ENCODE peak calls at places on chromosomes 6 and 20, in seven cellular contexts. One of them, this sample, is unnamed.
A peak's percentile ranks its signal among the peaks of the same experiment; 100 is the strongest.

GRCh38 chr6:70166088-70166958 is 136.6 kb downstream of the COL9A1 start:
- DNase-seq in H1: peak; percentile 17
- DNase-seq in HepG2: peak; percentile 8
- DNase-seq in K562: peak; percentile 59
- DNase-seq in GM12878: no peak
- DNase-seq in GM12891: no peak
- DNase-seq in SK-N-SH: no peak
- DNase-seq in this sample: peak; percentile 4

GRCh38 chr6:134925800-134926199 is 24.1 kb downstream of the ALDH8A1 start:
- DNase-seq in H1: no peak
- DNase-seq in HepG2: no peak
- DNase-seq in K562: no peak
- DNase-seq in GM12878: no peak
- DNase-seq in GM12891: no peak
- DNase-seq in SK-N-SH: no peak
- DNase-seq in this sample: no peak

GRCh38 chr6:67160820-67161219 is 1453.8 kb upstream of the EYS start:
- DNase-seq in H1: no peak
- DNase-seq in HepG2: no peak
- DNase-seq in K562: no peak
- DNase-seq in GM12878: no peak
- DNase-seq in GM12891: no peak
- DNase-seq in SK-N-SH: no peak
- DNase-seq in this sample: no peak

GRCh38 chr20:17856024-17856564 is 112.5 kb downstream of the SNX5 start:
- DNase-seq in H1: no peak
- DNase-seq in HepG2: peak; percentile 100
- DNase-seq in K562: no peak
- DNase-seq in GM12878: peak; percentile 86
- DNase-seq in GM12891: peak; percentile 52
- DNase-seq in SK-N-SH: no peak
- DNase-seq in this sample: peak; percentile 60

GRCh38 chr20:31602779-31603441 is 2.2 kb upstream of the ID1 start:
- DNase-seq in H1: no peak
- DNase-seq in HepG2: peak; percentile 66
- DNase-seq in K562: no peak
- DNase-seq in GM12878: peak; percentile 51
- DNase-seq in GM12891: no peak
- DNase-seq in SK-N-SH: no peak
- DNase-seq in this sample: no peak

GRCh38 chr6:107622269-107622668 is 132.4 kb downstream of the SOBP start:
- DNase-seq in H1: no peak
- DNase-seq in HepG2: no peak
- DNase-seq in K562: no peak
- DNase-seq in GM12878: no peak
- DNase-seq in GM12891: no peak
- DNase-seq in SK-N-SH: no peak
- DNase-seq in this sample: no peak

GRCh38 chr6:87641065-87641692 is 51.2 kb downstream of the ORC3 start:
- DNase-seq in H1: no peak
- DNase-seq in HepG2: peak; percentile 3
- DNase-seq in K562: no peak
- DNase-seq in GM12878: no peak
- DNase-seq in GM12891: no peak
- DNase-seq in SK-N-SH: no peak
- DNase-seq in this sample: no peak

GRCh38 chr6:146189131-146189530 is 160.3 kb downstream of the GRM1 start:
- DNase-seq in H1: no peak
- DNase-seq in HepG2: no peak
- DNase-seq in K562: no peak
- DNase-seq in GM12878: no peak
- DNase-seq in GM12891: no peak
- DNase-seq in SK-N-SH: no peak
- DNase-seq in this sample: no peak

GRCh38 chr6:35190306-35190705 is 23.4 kb upstream of the SCUBE3 start:
- DNase-seq in H1: no peak
- DNase-seq in HepG2: no peak
- DNase-seq in K562: no peak
- DNase-seq in GM12878: no peak
- DNase-seq in GM12891: no peak
- DNase-seq in SK-N-SH: no peak
- DNase-seq in this sample: no peak

GRCh38 chr20:4375881-4376280 is 345.8 kb upstream of the PRND start:
- DNase-seq in H1: no peak
- DNase-seq in HepG2: no peak
- DNase-seq in K562: no peak
- DNase-seq in GM12878: no peak
- DNase-seq in GM12891: no peak
- DNase-seq in SK-N-SH: no peak
- DNase-seq in this sample: no peak

GRCh38 chr6:4374231-4374630 is 238.9 kb upstream of the ECI2 start:
- DNase-seq in H1: no peak
- DNase-seq in HepG2: no peak
- DNase-seq in K562: no peak
- DNase-seq in GM12878: no peak
- DNase-seq in GM12891: no peak
- DNase-seq in SK-N-SH: no peak
- DNase-seq in this sample: no peak

GRCh38 chr6:35084041-35084491 is 57.1 kb downstream of the TCP11 start:
- DNase-seq in H1: no peak
- DNase-seq in HepG2: no peak
- DNase-seq in K562: no peak
- DNase-seq in GM12878: no peak
- DNase-seq in GM12891: peak; percentile 6
- DNase-seq in SK-N-SH: peak; percentile 41
- DNase-seq in this sample: peak; percentile 5

GRCh38 chr6:119493980-119494379 is 144.4 kb upstream of the MAN1A1 start:
- DNase-seq in H1: no peak
- DNase-seq in HepG2: peak; percentile 50
- DNase-seq in K562: no peak
- DNase-seq in GM12878: no peak
- DNase-seq in GM12891: no peak
- DNase-seq in SK-N-SH: no peak
- DNase-seq in this sample: no peak

GRCh38 chr6:119501798-119502483 is 152.4 kb upstream of the MAN1A1 start:
- DNase-seq in H1: no peak
- DNase-seq in HepG2: no peak
- DNase-seq in K562: no peak
- DNase-seq in GM12878: peak; percentile 17
- DNase-seq in GM12891: no peak
- DNase-seq in SK-N-SH: no peak
- DNase-seq in this sample: no peak

GRCh38 chr6:119497988-119498727 is 148.6 kb upstream of the MAN1A1 start:
- DNase-seq in H1: no peak
- DNase-seq in HepG2: peak; percentile 42
- DNase-seq in K562: no peak
- DNase-seq in GM12878: no peak
- DNase-seq in GM12891: no peak
- DNase-seq in SK-N-SH: no peak
- DNase-seq in this sample: no peak

GRCh38 chr6:119495230-119495683 is 145.7 kb upstream of the MAN1A1 start:
- DNase-seq in H1: no peak
- DNase-seq in HepG2: peak; percentile 2
- DNase-seq in K562: no peak
- DNase-seq in GM12878: no peak
- DNase-seq in GM12891: no peak
- DNase-seq in SK-N-SH: peak; percentile 31
- DNase-seq in this sample: no peak

DNA sequence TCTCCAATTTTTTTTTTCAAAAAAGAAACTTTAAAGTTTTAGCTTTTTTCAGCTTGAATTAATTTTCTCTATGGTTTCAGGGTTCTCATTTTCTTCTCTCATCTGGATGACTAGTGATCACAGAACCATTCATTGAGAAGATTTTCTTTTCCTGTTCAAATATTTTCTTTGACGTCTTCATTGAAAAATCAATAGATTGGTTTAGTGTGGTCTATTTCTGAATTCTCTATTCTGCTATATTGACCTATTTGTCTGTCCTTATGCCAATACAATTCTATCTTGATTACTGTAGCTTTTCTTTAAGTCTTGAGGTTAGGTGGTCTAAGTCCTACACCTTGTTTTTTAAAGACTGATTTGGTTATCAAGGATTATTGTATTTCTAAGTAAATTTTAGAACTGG is 150.2 kb upstream of the MAN1A1 start:
- DNase-seq in H1: no peak
- DNase-seq in HepG2: no peak
- DNase-seq in K562: no peak
- DNase-seq in GM12878: no peak
- DNase-seq in GM12891: no peak
- DNase-seq in SK-N-SH: no peak
- DNase-seq in this sample: no peak
- TF ChIP-seq TAF1 in H1: no peak
- TF ChIP-seq TAF1 in HepG2: no peak
- TF ChIP-seq TAF1 in K562: no peak
- TF ChIP-seq TAF1 in GM12878: no peak
- TF ChIP-seq TAF1 in GM12891: no peak
- TF ChIP-seq TAF1 in SK-N-SH: no peak
- TF ChIP-seq TAF1 in this sample: no peak

DNA sequence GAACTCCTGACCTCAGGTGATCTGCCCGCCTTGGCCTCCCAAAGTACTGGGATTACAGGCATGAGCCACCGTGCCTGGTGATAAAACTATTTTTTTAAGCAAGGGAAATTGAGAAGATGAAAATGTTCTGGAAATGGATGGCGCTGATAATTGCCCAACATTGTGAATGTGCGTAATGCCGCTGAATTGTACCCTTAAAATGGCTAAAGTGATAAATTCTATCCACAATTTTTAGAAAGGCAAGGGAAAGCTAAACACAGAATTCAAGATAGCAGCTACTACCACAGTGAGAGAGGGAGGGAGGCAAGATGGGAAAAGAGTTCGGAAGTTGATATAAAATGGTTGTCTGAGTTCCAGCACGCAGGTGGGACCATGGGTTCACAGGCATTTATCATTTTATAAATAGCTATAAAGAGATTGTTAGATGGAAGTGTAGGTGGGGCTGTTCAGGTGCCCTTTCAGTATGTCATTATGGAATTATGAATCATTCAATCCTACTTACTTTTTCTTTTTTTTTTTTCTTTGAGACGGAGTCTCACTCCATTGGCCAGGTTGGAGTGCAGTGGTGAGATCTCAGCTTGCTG is 8.3 kb downstream of the RIPOR3 start:
- DNase-seq in H1: no peak
- DNase-seq in HepG2: no peak
- DNase-seq in K562: no peak
- DNase-seq in GM12878: no peak
- DNase-seq in GM12891: no peak
- DNase-seq in SK-N-SH: no peak
- DNase-seq in this sample: no peak
- TF ChIP-seq POLR2AphosphoS5 in H1: no peak
- TF ChIP-seq POLR2AphosphoS5 in HepG2: no peak
- TF ChIP-seq POLR2AphosphoS5 in K562: no peak
- TF ChIP-seq POLR2AphosphoS5 in GM12878: no peak
- TF ChIP-seq POLR2AphosphoS5 in GM12891: no peak
- TF ChIP-seq POLR2AphosphoS5 in SK-N-SH: no peak
- TF ChIP-seq POLR2AphosphoS5 in this sample: no peak

GRCh38 chr6:116314878-116315277 is 35.1 kb upstream of the TSPYL1 start:
- DNase-seq in H1: no peak
- DNase-seq in HepG2: no peak
- DNase-seq in K562: no peak
- DNase-seq in GM12878: peak; percentile 13
- DNase-seq in GM12891: no peak
- DNase-seq in SK-N-SH: no peak
- DNase-seq in this sample: no peak
- TF ChIP-seq TAF1 in H1: no peak
- TF ChIP-seq TAF1 in HepG2: no peak
- TF ChIP-seq TAF1 in K562: no peak
- TF ChIP-seq TAF1 in GM12878: no peak
- TF ChIP-seq TAF1 in GM12891: no peak
- TF ChIP-seq TAF1 in SK-N-SH: no peak
- TF ChIP-seq TAF1 in this sample: no peak

DNA sequence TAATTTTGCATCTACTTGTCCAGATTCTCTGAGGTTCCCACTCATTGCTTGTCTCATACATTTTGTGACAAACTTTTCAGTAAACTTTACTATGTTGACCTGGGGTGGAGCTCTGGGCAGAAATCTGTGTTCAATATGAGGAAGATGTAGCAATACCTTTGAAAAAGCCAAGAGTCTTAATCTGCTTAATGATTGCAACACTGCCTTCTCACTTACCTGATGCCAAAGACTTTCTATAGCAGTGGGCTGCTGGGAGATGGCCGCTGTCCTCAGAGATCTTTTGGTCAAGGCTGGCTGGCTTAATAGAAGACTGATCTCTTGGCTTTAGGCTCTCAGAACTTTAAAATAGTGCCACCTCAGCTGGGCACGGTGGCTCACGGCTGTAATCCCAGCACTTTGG is 70.1 kb upstream of the RBM24 start:
- DNase-seq in H1: no peak
- DNase-seq in HepG2: no peak
- DNase-seq in K562: no peak
- DNase-seq in GM12878: no peak
- DNase-seq in GM12891: no peak
- DNase-seq in SK-N-SH: no peak
- DNase-seq in this sample: no peak
- TF ChIP-seq POLR2AphosphoS5 in H1: no peak
- TF ChIP-seq POLR2AphosphoS5 in HepG2: no peak
- TF ChIP-seq POLR2AphosphoS5 in K562: no peak
- TF ChIP-seq POLR2AphosphoS5 in GM12878: no peak
- TF ChIP-seq POLR2AphosphoS5 in GM12891: no peak
- TF ChIP-seq POLR2AphosphoS5 in SK-N-SH: no peak
- TF ChIP-seq POLR2AphosphoS5 in this sample: no peak

DNA sequence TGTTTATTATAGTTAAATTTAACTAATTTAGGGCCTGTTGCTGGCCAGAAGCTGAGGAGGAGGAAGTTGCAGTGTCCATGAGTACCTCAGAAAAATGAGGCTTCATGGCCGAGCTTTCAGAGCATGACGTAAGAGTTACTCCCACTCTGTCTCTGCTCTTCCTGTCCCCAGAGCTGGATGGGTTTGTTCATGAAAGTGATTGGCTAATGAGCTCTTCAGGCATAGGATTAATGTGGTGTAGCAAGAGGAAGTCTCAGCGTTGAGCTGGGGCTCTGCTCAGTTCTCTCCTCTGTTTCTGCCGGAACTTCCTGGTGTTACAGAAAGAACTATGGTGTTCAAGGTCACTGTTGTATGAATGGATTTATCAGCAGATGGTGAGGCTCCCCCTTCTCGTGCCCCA is 335.6 kb downstream of the NRN1 start:
- DNase-seq in H1: no peak
- DNase-seq in HepG2: peak; percentile 28
- DNase-seq in K562: peak; percentile 24
- DNase-seq in GM12878: no peak
- DNase-seq in GM12891: no peak
- DNase-seq in SK-N-SH: no peak
- DNase-seq in this sample: no peak
- TF ChIP-seq TAF1 in H1: no peak
- TF ChIP-seq TAF1 in HepG2: no peak
- TF ChIP-seq TAF1 in K562: no peak
- TF ChIP-seq TAF1 in GM12878: no peak
- TF ChIP-seq TAF1 in GM12891: no peak
- TF ChIP-seq TAF1 in SK-N-SH: no peak
- TF ChIP-seq TAF1 in this sample: no peak